ENCODE peak calls at places on chromosomes 5 and 9, in seven cellular contexts. Y, R, G, J, H, O and Z are unnamed samples.

GRCh38 chr5:158451983-158452710 is 593.2 kb upstream of the CLINT1 start:
- DNase-seq in Y (no peak), R (no peak), G (no peak), J (no peak), H (no peak), O (no peak), Z (no peak)

GRCh38 chr5:170434953-170435605 is 45.9 kb upstream of the KCNMB1 start:
- DNase-seq in Y (peak), R (peak), G (peak), J (peak), H (peak), O (peak), Z (peak)

GRCh38 chr5:31291323-31291854 is 97.9 kb downstream of the CDH6 start:
- DNase-seq in Y (no peak), R (no peak), G (no peak), J (no peak), H (no peak), O (peak), Z (no peak)

GRCh38 chr5:39131210-39132127 is 57.3 kb upstream of the RICTOR start:
- DNase-seq in Y (no peak), R (no peak), G (no peak), J (no peak), H (no peak), O (no peak), Z (no peak)

GRCh38 chr9:134337469-134337868 is 11.2 kb downstream of the RXRA start:
- DNase-seq in Y (no peak), R (no peak), G (no peak), J (no peak), H (no peak), O (no peak), Z (no peak)

GRCh38 chr9:116422119-116422979 is 264.8 kb upstream of the TRIM32 start:
- DNase-seq in Y (no peak), R (no peak), G (no peak), J (no peak), H (no peak), O (no peak), Z (no peak)

GRCh38 chr5:126414874-126415502 is 8.2 kb upstream of the GRAMD2B start:
- DNase-seq in Y (no peak), R (no peak), G (no peak), J (peak), H (no peak), O (peak), Z (no peak)

GRCh38 chr9:132003904-132004303 is 75.8 kb downstream of the MED27 start:
- DNase-seq in Y (no peak), R (no peak), G (no peak), J (no peak), H (no peak), O (no peak), Z (peak)

GRCh38 chr5:44919560-44919959 is 110.8 kb downstream of the MRPS30 start:
- DNase-seq in Y (no peak), R (no peak), G (no peak), J (no peak), H (no peak), O (no peak), Z (no peak)

GRCh38 chr9:91421987-91422765 is 1.5 kb downstream of the NFIL3 start:
- DNase-seq in Y (no peak), R (peak), G (no peak), J (peak), H (no peak), O (no peak), Z (peak)

GRCh38 chr9:109574061-109574882 is 76.2 kb upstream of the PTPN3 start:
- DNase-seq in Y (no peak), R (peak), G (no peak), J (peak), H (peak), O (peak), Z (peak)

GRCh38 chr5:27328480-27328879 is 290.1 kb upstream of the CDH9 start:
- DNase-seq in Y (no peak), R (no peak), G (no peak), J (peak), H (no peak), O (peak), Z (no peak)

GRCh38 chr9:113425072-113425471 is 14.5 kb downstream of the C9orf43 start:
- DNase-seq in Y (no peak), R (no peak), G (no peak), J (no peak), H (no peak), O (no peak), Z (no peak)